ENCODE peak calls at places on chromosomes 2 and 18, in eight cellular contexts. P is AG04449, T is fibroblast of mammary gland, M is mucosa of descending colon, R is transverse colon, W is thoracic aorta, L is neural progenitor cell, V is GM10248. E is an unnamed sample.
A peak's percentile ranks its signal among the peaks of the same experiment; 100 is the strongest.

GRCh38 chr2:3944071-3944470 is 240.7 kb downstream of the DCDC2C start:
- DNase-seq in P (no peak), T (no peak), M (no peak), R (no peak), W (no peak), L (no peak), V (no peak), E (no peak)

GRCh38 chr2:134401081-134401497 is 147.2 kb downstream of the MGAT5 start:
- DNase-seq in P (no peak), T (peak; percentile 85), M (no peak), R (no peak), W (no peak), L (no peak), V (no peak), E (no peak)

GRCh38 chr2:19793132-19793750 is 108.5 kb downstream of the TTC32 start:
- DNase-seq in P (no peak), T (no peak), M (no peak), R (no peak), W (no peak), L (no peak), V (no peak), E (no peak)

GRCh38 chr2:59462418-59463197 is 1090.8 kb downstream of the BCL11A start:
- DNase-seq in P (no peak), T (no peak), M (no peak), R (no peak), W (no peak), L (no peak), V (no peak), E (no peak)

GRCh38 chr2:49306925-49307324 is 152.6 kb upstream of the FSHR start:
- DNase-seq in P (no peak), T (peak; percentile 25), M (no peak), R (no peak), W (no peak), L (peak; percentile 73), V (no peak), E (no peak)

GRCh38 chr2:213242653-213243052 is 41.6 kb upstream of the SPAG16 start:
- DNase-seq in P (no peak), T (no peak), M (no peak), R (no peak), W (no peak), L (no peak), V (no peak), E (no peak)

GRCh38 chr2:157820202-157820601 is 55.9 kb downstream of the ACVR1 start:
- DNase-seq in P (no peak), T (peak; percentile 45), M (no peak), R (no peak), W (no peak), L (no peak), V (no peak), E (no peak)

GRCh38 chr2:226679389-226680057 is 120.1 kb downstream of the IRS1 start:
- DNase-seq in P (no peak), T (no peak), M (no peak), R (no peak), W (no peak), L (peak; percentile 28), V (no peak), E (no peak)

GRCh38 chr2:15212249-15212648 is 348.9 kb downstream of the NBAS start:
- DNase-seq in P (no peak), T (no peak), M (no peak), R (no peak), W (no peak), L (no peak), V (no peak), E (no peak)

GRCh38 chr2:15748736-15749323 is 157.2 kb downstream of the DDX1 start:
- DNase-seq in P (no peak), T (peak; percentile 15), M (peak; percentile 55), R (peak; percentile 20), W (no peak), L (peak; percentile 83), V (peak; percentile 63), E (no peak)

GRCh38 chr2:183232161-183232865 is 108.1 kb downstream of the NUP35 start:
- DNase-seq in P (no peak), T (peak; percentile 35), M (no peak), R (no peak), W (no peak), L (no peak), V (no peak), E (no peak)

GRCh38 chr18:37578886-37579513 is 13.4 kb upstream of the CELF4 start:
- DNase-seq in P (no peak), T (peak; percentile 25), M (no peak), R (no peak), W (no peak), L (peak; percentile 19), V (peak; percentile 30), E (peak; percentile 2)

GRCh38 chr2:152583512-152584188 is 133.6 kb downstream of the PRPF40A start:
- DNase-seq in P (no peak), T (no peak), M (no peak), R (no peak), W (no peak), L (no peak), V (no peak), E (no peak)

GRCh38 chr2:44793322-44793870 is 148.1 kb upstream of the SIX3 start:
- DNase-seq in P (no peak), T (peak; percentile 37), M (no peak), R (no peak), W (no peak), L (peak; percentile 69), V (no peak), E (no peak)

GRCh38 chr2:15939854-15940660 is at the start of gene MYCN:
- DNase-seq in P (no peak), T (peak; percentile 36), M (peak; percentile 77), R (peak; percentile 42), W (no peak), L (peak; percentile 95), V (no peak), E (peak; percentile 95)

GRCh38 chr2:231013820-231014219 is 17.9 kb downstream of the SPATA3 start:
- DNase-seq in P (no peak), T (no peak), M (no peak), R (no peak), W (no peak), L (no peak), V (no peak), E (peak; percentile 57)

GRCh38 chr18:21855432-21855831 is 114.8 kb downstream of the MIB1 start:
- DNase-seq in P (no peak), T (no peak), M (no peak), R (no peak), W (no peak), L (no peak), V (no peak), E (no peak)

GRCh38 chr18:21853020-21853419 is 112.4 kb downstream of the MIB1 start:
- DNase-seq in P (peak; percentile 17), T (no peak), M (no peak), R (no peak), W (no peak), L (peak; percentile 4), V (peak; percentile 37), E (no peak)

GRCh38 chr18:21853972-21854563 is 113.5 kb downstream of the MIB1 start:
- DNase-seq in P (no peak), T (peak; percentile 5), M (no peak), R (no peak), W (no peak), L (no peak), V (no peak), E (no peak)

DNA sequence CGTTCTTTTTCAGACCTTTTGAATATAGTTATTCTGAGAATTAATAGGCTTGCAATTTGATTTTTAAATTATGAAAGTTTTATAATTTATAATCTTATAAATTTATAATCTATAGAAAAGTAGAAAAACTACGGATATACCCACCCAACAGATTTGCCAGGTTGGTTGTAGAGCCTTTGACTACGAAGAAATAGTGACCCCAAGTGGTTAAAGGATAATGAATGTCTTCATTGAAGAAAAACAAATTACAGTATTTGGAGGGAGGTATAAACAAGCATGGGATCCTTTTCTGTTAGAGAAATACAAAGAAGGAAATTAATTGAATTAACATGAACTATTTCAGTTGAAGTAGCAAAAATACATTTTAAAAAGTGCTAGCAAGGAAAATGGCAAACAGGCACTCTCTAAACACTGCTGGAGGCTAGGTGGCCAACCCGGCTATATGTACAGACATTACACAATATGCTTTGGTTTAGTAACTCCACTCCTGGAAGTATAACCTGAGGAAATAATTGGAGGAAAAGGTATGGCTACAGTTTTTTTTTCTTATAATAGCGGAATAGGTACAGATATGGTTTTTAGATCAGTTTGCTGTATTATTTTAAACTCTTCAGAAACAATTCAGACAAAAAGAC is 110.9 kb downstream of the MIB1 start:
- DNase-seq in P (no peak), T (peak; percentile 46), M (no peak), R (no peak), W (no peak), L (no peak), V (peak; percentile 12), E (no peak)
- TF ChIP-seq CTCF in P (no peak), T (peak; percentile 31), M (no peak), R (peak; percentile 32), W (peak; percentile 42), L (peak; percentile 37), V (peak; percentile 35), E (peak; percentile 17)

GRCh38 chr2:142877265-142877756 is at the start of gene KYNU:
- DNase-seq in P (no peak), T (peak; percentile 40), M (no peak), R (no peak), W (no peak), L (no peak), V (no peak), E (no peak)
- TF ChIP-seq CTCF in P (no peak), T (peak; percentile 5), M (no peak), R (no peak), W (no peak), L (no peak), V (peak; percentile 13), E (no peak)

GRCh38 chr2:203858176-203858575 is 9.4 kb upstream of the CTLA4 start:
- DNase-seq in P (no peak), T (no peak), M (no peak), R (no peak), W (no peak), L (no peak), V (no peak), E (no peak)
- TF ChIP-seq CTCF in P (no peak), T (no peak), M (no peak), R (no peak), W (no peak), L (peak; percentile 24), V (no peak), E (no peak)

DNA sequence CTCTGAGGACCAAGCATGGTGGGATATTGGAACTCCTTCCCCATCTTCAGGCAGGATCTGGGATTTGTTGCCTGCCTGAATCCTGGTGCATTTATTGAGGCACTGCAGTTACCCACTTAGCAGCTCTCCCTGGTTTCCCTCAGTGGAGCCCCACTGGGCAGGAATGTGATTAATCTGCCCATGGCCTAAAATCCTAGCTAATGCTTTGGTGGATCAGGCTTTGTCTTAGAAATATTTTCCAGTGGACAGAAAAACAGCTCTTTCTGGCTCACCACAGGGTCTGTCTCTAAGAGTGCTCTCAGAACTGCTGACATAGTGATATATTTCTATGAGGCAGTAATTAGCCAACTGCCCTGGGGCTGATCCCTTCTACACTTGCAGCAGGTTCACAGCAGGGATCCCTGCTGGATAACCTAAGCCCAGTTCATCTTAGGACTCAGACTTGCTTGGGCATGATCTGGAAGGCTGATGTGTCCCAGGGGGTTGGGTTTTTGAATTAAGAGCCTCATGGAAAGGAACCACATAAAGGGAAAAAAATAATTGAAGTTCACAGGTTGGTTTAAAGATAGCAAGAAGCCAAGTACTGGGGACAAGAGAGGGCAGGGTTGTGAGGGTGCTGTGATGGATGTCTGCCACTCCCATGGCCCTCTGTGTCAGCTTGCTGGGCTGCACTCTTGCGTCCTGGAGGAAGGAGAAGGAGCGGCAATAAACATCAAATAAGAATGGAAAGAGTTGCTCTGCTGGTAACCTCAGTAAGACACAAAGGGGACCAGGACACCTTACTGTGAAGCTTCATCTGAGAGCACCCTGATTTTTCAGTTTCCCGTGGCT is 44.2 kb upstream of the ZDBF2 start:
- DNase-seq in P (no peak), T (no peak), M (no peak), R (no peak), W (no peak), L (peak; percentile 87), V (no peak), E (no peak)
- TF ChIP-seq CTCF in P (no peak), T (peak; percentile 6), M (no peak), R (no peak), W (no peak), L (peak; percentile 45), V (no peak), E (no peak)